ENCODE peak calls at places on chromosome 2, in seven cellular contexts. Y is K562, J is NT2/D1, G is HepG2, S is H1, N is SK-N-SH, T is HCT116. I is an unnamed sample.

GRCh38 chr2:219947575-219947974 is 320.1 kb downstream of the SLC4A3 start:
- DNase-seq in Y (no peak), T (no peak), S (no peak), J (no peak), N (no peak), G (no peak), I (no peak)

GRCh38 chr2:181105562-181105961 is 125.2 kb downstream of the UBE2E3 start:
- DNase-seq in G (no peak), J (no peak), Y (no peak), S (no peak), T (no peak), N (no peak), I (no peak)

GRCh38 chr2:230202430-230203109 is 17.2 kb downstream of the SP110 start:
- DNase-seq in G (no peak), Y (no peak), N (no peak), T (no peak), S (no peak), J (no peak), I (peak)

GRCh38 chr2:138589663-138590062 is 88.1 kb downstream of the SPOPL start:
- DNase-seq in T (no peak), Y (no peak), S (no peak), N (no peak), J (no peak), G (no peak), I (no peak)

GRCh38 chr2:111185496-111186022 is 64.8 kb downstream of the BCL2L11 start:
- DNase-seq in Y (no peak), T (no peak), N (no peak), S (no peak), G (no peak), J (no peak), I (no peak)

GRCh38 chr2:66547887-66548286 is 113.0 kb downstream of the MEIS1 start:
- DNase-seq in T (no peak), J (no peak), N (no peak), G (no peak), Y (no peak), S (no peak), I (no peak)

GRCh38 chr2:96730212-96730611 is 9.7 kb downstream of the LMAN2L start:
- DNase-seq in N (no peak), S (no peak), J (no peak), T (no peak), G (no peak), Y (no peak), I (no peak)

GRCh38 chr2:192023006-192023405 is 171.7 kb downstream of the TMEFF2 start:
- DNase-seq in N (no peak), G (peak), T (no peak), Y (no peak), S (no peak), J (no peak), I (no peak)

GRCh38 chr2:70498054-70498453 is 55.6 kb downstream of the TGFA start:
- DNase-seq in T (peak), G (peak), J (no peak), S (no peak), Y (no peak), N (peak), I (no peak)

GRCh38 chr2:134599236-134599635 is 119.6 kb downstream of the TMEM163 start:
- DNase-seq in G (no peak), Y (no peak), T (no peak), N (no peak), S (no peak), J (no peak), I (no peak)

GRCh38 chr2:18993756-18994155 is 364.7 kb downstream of the OSR1 start:
- DNase-seq in S (no peak), J (no peak), N (no peak), T (no peak), G (no peak), Y (no peak), I (no peak)

GRCh38 chr2:171822520-171823297 is 71.3 kb downstream of the SLC25A12 start:
- DNase-seq in S (no peak), T (no peak), N (no peak), Y (no peak), G (no peak), J (no peak), I (no peak)

GRCh38 chr2:12533337-12533736 is 183.4 kb upstream of the TRIB2 start:
- DNase-seq in S (no peak), T (no peak), N (no peak), J (no peak), G (no peak), Y (no peak), I (no peak)

GRCh38 chr2:36568533-36569246 is 29.3 kb downstream of the FEZ2 start:
- DNase-seq in S (no peak), T (no peak), Y (no peak), N (no peak), G (no peak), J (no peak), I (no peak)

GRCh38 chr2:27075219-27075871 is 3.1 kb upstream of the EMILIN1 start:
- DNase-seq in T (no peak), G (no peak), N (peak), S (no peak), Y (peak), J (no peak), I (peak)

GRCh38 chr2:224085246-224085645 is 46.2 kb upstream of the SERPINE2 start:
- DNase-seq in S (no peak), Y (no peak), G (peak), J (no peak), N (no peak), T (peak), I (no peak)

GRCh38 chr2:240203842-240204270 is 63.4 kb upstream of the OTOS start:
- DNase-seq in S (no peak), Y (no peak), J (no peak), N (no peak), T (no peak), G (no peak), I (no peak)

GRCh38 chr2:139031722-139032121 is 251.5 kb upstream of the NXPH2 start:
- DNase-seq in S (no peak), N (peak), Y (no peak), T (peak), G (peak), J (no peak), I (peak)

GRCh38 chr2:1618974-1619373 is 125.3 kb downstream of the PXDN start:
- DNase-seq in J (no peak), G (no peak), S (no peak), N (no peak), Y (no peak), T (no peak), I (no peak)

GRCh38 chr2:206562375-206562774 is 79.9 kb upstream of the FAM237A start:
- DNase-seq in N (no peak), S (no peak), G (no peak), T (no peak), Y (no peak), J (no peak), I (no peak)

GRCh38 chr2:149375801-149376349 is 45.5 kb downstream of the LYPD6 start:
- DNase-seq in N (peak), S (no peak), Y (no peak), G (no peak), T (no peak), J (no peak), I (no peak)

GRCh38 chr2:190378883-190379237 is 29.3 kb upstream of the MFSD6 start:
- DNase-seq in N (no peak), S (no peak), G (no peak), J (no peak), Y (peak), T (no peak), I (no peak)

DNA sequence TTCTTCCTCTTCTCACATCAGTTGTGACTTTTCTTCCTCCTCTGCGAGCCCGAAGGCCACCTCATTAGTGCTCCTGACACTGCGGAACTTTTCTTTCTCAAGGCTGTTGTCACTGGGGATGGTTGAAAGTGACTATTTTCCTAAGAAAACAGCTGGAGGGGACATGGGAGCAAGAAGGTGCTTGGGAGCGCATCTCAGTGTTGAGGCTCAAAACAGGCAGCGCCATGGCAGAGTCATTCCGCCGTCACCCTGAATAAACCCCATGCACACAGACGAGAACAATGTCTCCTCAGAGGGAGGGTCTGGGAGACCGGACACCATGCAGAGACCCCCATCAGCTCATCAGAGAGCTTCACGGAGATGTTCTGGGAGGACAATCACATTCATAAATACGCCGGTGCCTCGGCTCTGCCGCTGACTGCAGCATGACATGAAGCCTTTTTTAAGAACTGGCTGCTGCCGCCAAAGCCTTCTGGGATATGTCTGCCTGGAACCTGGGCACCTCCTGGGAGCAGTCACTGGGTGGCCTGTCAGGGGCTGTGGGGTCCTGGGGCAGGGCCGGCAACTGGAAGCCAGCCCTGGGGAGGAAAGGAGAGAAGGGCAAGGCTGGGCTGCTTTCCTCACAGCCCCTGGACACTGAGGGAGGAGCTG is 19.2 kb downstream of the ATOH8 start:
- DNase-seq in S (no peak), G (no peak), T (no peak), N (peak), Y (no peak), J (no peak), I (no peak)
- TF ChIP-seq YY1 in S (no peak), G (no peak), T (no peak), N (no peak), Y (no peak), J (no peak), I (no peak)

GRCh38 chr2:14016289-14016955 is 616.1 kb upstream of the LRATD1 start:
- DNase-seq in G (no peak), S (no peak), N (peak), T (no peak), Y (no peak), J (no peak), I (no peak)
- TF ChIP-seq YY1 in G (no peak), S (no peak), N (no peak), T (no peak), Y (no peak), J (no peak), I (no peak)

DNA sequence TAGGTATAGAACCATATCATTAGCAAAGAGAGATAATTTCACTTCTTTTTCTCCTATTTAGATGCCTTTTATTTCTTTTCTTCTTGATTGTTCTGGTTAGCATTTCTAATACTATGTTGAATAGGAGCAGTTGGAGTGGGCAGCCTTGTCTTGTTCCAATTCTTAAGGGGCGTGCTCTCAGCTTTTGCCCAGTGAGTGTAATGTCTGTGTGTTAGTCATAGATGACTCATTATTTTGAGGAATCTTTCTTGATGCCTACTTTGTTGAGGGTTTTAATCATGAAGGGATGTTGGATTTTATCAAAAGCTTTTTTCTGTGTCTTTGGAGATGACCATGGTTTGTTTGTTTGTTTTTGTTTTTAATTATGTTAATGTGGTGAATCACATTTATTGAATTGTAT is 1453.1 kb upstream of the SLC39A10 start:
- DNase-seq in Y (no peak), J (no peak), T (peak), S (no peak), N (no peak), G (no peak), I (no peak)
- TF ChIP-seq YY1 in Y (no peak), J (no peak), T (no peak), S (no peak), N (no peak), G (no peak), I (no peak)

DNA sequence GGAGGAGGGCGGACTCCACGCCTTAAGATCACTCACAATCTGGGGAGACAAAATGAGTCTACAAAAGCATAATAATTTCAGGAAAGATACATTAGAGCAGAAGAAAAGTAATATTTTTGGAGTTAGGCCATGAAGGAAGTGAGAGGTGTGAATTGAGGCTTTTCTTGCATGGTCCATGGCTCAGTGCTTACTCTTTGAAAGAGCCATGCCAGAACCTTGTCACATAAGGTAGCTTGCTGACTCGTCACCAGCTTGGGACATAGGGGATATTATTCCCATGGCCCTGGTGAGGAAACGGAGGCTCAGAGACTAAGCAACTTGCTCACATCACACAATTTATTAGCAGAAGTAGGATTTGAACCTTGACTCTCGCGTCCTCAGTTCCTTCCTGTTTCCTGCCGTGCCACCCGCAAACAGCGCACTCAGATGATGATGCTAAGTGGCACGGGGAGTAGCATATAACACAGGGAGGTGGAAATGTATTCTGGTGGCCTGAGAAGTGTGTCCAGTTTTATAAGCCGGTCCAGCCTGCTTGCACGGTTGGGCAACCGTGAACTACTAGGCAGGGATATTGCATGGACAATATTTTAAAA is 312.2 kb upstream of the EPAS1 start:
- DNase-seq in T (no peak), J (no peak), Y (no peak), S (no peak), G (no peak), N (no peak), I (no peak)
- TF ChIP-seq YY1 in T (no peak), J (no peak), Y (no peak), S (no peak), G (no peak), N (no peak), I (no peak)

DNA sequence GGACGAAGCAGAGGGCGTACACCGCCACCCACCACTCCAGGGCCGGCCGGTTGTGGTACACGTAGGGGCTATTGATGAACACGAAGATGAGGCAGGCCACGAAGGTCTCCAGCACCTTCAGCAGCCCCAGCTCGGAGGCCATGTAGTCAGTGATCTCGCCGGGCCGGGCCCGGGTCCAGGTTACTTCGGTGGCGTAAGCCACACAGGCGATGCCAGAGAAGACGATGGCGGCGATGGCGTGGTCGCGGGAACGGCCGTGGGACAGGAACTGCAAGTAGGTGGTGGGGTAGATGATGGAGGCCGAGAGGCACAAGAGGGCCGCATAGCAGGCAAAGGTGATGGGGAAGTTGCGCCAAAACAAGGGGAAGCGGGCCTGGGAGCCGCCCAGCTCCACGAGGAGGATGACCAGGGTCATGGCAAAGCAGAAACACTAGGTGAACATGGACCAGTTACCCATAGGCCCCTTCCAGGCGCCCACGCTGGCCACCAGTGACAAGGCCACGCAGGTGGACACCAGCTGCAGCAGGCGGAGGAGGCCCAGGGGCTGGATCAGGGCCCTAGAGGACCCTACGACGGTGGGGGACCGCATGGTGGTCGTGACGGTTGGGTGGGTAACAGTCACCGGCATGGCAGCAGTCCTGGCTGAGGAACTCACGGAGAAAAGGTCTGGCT is 128.4 kb upstream of the FAM98A start:
- DNase-seq in G (no peak), T (no peak), J (no peak), Y (no peak), N (no peak), S (no peak), I (no peak)
- TF ChIP-seq YY1 in G (no peak), T (no peak), J (no peak), Y (no peak), N (no peak), S (no peak), I (no peak)

DNA sequence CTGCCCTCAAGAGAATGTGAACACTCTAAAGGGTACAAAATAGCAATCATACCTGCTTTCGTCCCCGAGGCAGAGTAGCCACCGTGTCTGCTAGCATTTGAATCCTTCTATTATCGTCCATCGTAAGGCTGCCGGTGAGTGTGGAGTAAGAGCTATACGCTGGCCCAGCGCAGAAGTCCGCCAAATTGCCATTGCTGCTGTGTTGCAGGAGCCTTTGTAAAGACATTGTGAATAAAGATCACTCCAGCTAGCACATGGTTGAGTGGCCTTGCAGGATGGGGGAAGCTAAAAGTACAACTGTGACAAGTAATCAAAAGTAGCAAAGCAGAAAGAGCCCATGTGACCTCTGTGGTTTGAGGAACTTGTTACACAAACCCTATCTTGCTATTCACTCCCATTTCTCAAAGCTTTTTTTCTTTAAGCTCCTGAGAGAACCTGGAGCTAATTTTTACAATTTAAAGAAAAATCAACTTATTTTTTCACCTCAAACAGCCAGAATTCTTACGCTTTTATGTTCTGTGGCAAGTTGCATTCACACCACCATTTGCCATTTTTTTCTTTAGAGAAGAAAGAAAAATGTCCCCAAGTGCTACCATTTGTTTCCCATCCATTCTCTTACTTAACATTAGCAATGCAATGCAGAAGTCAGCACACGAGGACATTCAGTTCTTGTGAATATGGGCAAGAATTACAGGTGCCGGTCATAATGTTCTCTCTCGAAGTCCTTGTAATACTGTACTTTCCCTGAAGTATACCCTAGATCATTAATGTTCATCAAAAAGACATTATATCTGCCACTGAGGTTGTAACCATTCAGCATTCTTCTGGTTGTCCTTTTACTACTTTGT is at the start of gene CYTIP:
- DNase-seq in J (no peak), S (no peak), T (no peak), Y (no peak), G (no peak), N (no peak), I (peak)
- TF ChIP-seq YY1 in J (no peak), S (no peak), T (no peak), Y (no peak), G (no peak), N (no peak), I (peak)